ENCODE peak calls at places on chromosomes 4 and X, in five cellular contexts. Y, K, P, N and O are unnamed samples. For H3K4me1, the result is how much of the 10 kb centered on the place peaks cover.

GRCh38 chrX:103210056-103210455 is 4.9 kb upstream of the BEX4 start:
- DNase-seq in Y (no peak), K (no peak), P (no peak), N (no peak), O (no peak)

GRCh38 chrX:73267979-73268378 is 53.3 kb upstream of the NAP1L2 start:
- DNase-seq in Y (no peak), K (no peak), P (no peak), N (no peak), O (no peak)

GRCh38 chrX:7132335-7133035 is 15.0 kb upstream of the STS start:
- DNase-seq in Y (peak), K (no peak), P (no peak), N (no peak), O (peak)

GRCh38 chr4:8307126-8307525 is 37.6 kb downstream of the HTRA3 start:
- DNase-seq in Y (no peak), K (no peak), P (peak), N (peak), O (no peak)

GRCh38 chr4:131526686-131527085 is 1622.4 kb upstream of the PCDH10 start:
- DNase-seq in Y (no peak), K (no peak), P (no peak), N (no peak), O (no peak)

GRCh38 chrX:98480606-98481005 is 1596.9 kb downstream of the RPA4 start:
- DNase-seq in Y (no peak), K (no peak), P (no peak), N (no peak), O (no peak)

GRCh38 chr4:53906786-53907185 is 157.6 kb downstream of the CHIC2 start:
- DNase-seq in Y (no peak), K (no peak), P (no peak), N (no peak), O (no peak)

GRCh38 chr4:95107635-95108034 is 349.9 kb downstream of the BMPR1B start:
- DNase-seq in Y (peak), K (peak), P (no peak), N (peak), O (no peak)

GRCh38 chrX:150504399-150505186 is 63.8 kb upstream of the MTM1 start:
- DNase-seq in Y (no peak), K (no peak), P (no peak), N (no peak), O (no peak)

GRCh38 chrX:96685205-96686099 is 810 bp downstream of the DIAPH2 start:
- DNase-seq in Y (peak), K (peak), P (peak), N (peak), O (peak)

GRCh38 chr4:152415980-152416379 is 119.9 kb downstream of the FBXW7 start:
- DNase-seq in Y (no peak), K (no peak), P (no peak), N (no peak), O (no peak)

DNA sequence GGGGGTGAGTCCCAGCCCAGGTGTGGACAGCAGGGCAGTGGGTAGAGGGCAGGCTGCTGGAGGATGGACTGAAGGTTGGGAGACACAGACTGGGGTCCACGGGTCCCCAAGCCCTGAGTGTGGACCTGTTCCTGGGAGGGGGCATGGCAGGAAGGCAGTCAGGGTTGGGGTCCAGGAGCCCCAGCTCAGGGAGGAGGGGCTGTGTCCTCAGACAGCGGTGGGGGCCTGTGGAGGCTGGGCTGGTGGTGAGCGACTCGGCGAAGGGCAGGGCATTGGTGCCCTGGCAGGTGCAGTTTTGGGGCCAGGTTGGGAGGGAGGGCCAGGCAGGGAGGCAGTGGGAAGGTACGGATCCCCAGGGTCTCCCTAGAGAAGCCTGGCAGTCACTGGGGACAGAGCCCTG is 34.0 kb downstream of the DOK7 start:
- DNase-seq in Y (no peak), K (no peak), P (no peak), N (no peak), O (no peak)
- H3K4me1 ChIP-seq in Y (under half), K (under half), P (under half), N (under half), O (under half)

DNA sequence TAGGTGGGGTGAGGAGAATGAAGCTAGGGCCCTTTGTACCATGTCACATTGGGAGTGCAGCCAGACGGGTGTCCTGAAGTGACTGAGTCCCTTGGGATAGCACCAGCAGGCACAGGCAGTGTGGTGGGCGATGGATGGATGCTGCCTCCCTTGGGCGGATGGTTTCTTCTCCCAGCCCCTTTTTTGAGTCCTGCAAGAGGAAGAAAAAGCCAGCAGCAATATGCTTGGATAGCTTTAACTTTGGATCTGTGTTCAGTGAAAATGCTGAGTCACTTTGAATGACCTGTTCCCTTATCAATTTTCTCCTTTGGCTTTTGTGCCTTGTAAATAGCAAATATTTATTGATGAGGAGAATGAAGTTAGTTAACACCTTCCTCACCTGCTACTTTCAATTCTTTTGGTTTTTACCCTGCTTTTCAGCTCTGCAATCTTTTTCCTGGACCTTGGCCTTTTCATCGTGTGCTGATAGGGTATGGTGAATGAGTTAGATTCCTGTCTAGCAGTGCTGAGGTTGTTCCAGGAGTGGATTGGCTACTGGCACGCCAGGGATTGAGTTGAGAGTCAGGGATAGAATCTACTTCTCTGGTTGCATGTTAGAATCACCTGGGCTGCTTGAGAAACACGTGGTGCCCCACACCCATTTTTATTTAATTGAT is 10.2 kb downstream of the DCUN1D4 start:
- DNase-seq in Y (no peak), K (no peak), P (no peak), N (no peak), O (no peak)
- H3K4me1 ChIP-seq in Y (half or more), K (half or more), P (under half), N (under half), O (under half)

GRCh38 chr4:87058272-87059073 is 123.7 kb downstream of the AFF1 start:
- DNase-seq in Y (no peak), K (no peak), P (no peak), N (no peak), O (no peak)
- H3K4me1 ChIP-seq in Y (half or more), K (half or more), P (under half), N (under half), O (under half)

DNA sequence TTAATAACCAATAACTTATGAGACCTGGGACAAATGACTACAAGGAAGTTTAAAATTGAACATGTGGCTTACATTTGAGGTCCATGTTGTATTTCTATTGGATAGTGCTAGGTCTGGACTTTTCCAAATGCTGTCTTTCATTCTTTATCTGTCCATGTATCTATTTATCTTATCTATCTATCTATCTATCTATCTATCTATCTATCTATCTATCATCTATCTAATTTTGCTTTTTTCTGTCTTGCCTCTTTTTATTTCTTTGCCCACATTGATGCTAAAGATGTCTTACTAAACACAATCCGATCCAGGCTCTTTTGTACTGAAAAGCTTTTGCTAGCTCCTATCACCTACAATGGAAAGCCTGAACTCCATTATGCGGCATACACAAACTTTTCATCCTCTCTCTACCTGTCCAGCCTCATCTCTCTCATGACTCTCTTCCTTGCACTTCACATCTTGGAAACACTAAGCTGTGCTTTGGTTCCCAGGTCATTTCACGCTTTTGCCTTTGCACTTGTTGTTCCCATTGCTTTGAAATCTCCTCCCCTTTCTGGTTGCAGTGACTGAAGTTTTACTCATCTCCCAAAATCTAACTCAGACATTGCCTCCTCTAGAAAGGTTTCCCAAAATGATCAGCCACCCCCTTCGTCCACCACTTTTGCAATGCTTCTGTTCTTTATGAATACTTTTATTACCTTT is 107.2 kb downstream of the SYNPO2 start:
- DNase-seq in Y (no peak), K (no peak), P (no peak), N (no peak), O (no peak)
- H3K4me1 ChIP-seq in Y (under half), K (half or more), P (under half), N (under half), O (under half)

DNA sequence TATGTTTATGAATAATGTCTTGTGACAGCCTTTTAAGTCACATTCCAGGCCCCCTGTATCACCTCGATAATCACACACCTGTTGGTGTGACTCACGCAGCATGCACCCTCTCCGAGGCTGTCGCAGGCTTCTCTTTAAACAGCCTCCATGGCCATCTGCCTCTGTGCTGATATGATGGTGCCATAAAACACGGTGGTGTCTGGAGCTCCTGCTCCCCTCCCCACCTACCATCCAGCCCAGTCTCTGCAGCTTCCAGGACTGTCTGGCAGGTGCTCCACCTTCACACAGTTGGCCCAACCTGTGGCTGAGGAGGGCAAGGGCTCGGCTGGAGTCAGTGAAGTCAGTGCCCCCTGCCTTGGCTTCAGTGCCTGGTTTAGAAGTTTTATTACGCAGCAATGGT is 173.8 kb upstream of the RPL34 start:
- DNase-seq in Y (no peak), K (no peak), P (no peak), N (no peak), O (no peak)
- H3K4me1 ChIP-seq in Y (under half), K (under half), P (under half), N (under half), O (under half)

GRCh38 chr4:80255374-80256095 is 10.9 kb upstream of the FGF5 start:
- DNase-seq in Y (no peak), K (no peak), P (no peak), N (no peak), O (no peak)
- H3K4me1 ChIP-seq in Y (under half), K (under half), P (under half), N (under half), O (under half)

GRCh38 chrX:38107028-38107427 is 100.7 kb downstream of the SYTL5 start:
- DNase-seq in Y (no peak), K (no peak), P (no peak), N (no peak), O (no peak)

GRCh38 chrX:38105216-38105725 is 98.9 kb downstream of the SYTL5 start:
- DNase-seq in Y (no peak), K (no peak), P (no peak), N (no peak), O (no peak)

GRCh38 chrX:38102875-38103274 is 96.5 kb downstream of the SYTL5 start:
- DNase-seq in Y (no peak), K (no peak), P (no peak), N (no peak), O (no peak)

GRCh38 chrX:38102240-38102639 is 95.9 kb downstream of the SYTL5 start:
- DNase-seq in Y (no peak), K (no peak), P (no peak), N (no peak), O (no peak)

DNA sequence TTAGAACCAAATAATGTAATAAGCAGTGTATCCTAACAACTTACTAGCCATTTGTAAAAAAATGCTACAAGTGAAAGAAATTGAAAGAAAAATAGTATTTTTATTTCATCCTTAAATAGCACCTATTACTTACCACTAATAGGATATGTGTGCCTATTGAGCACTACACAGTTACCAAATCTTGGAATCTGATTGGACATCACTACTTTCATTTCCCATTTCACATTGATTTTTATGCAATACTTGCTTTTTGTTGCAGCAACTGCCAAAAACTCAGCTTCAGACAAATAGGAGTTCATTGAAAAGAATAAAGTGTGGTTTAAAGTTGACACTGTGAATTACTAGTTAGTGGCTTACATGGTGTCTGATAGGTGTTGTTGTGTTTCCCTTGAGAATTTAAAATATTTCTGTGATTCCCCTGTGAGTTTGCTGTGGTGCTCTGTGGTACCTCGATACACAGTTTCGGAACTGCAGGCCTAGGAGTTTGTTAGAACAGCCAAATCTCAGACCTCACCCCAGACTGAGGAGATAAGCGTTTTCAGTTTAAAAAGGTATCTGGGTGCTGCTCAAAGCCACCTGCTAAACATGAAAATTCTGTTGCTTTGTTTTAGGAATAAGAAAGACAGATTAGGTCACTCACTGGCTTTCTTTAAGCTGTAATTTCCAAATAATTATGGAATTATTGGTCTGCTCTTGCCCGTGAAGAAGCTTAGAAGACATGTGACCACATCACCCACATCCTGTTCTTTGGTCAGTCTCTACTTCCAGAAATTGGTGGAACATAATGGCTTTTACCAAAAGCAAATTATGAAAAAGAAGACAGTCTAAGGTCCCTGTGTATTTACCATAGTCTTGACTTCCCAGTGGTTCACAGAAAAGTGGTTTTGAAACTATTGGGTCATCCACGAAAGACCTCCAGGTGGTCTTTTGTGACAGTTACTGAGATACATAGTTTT is 97.8 kb downstream of the SYTL5 start:
- DNase-seq in Y (no peak), K (no peak), P (no peak), N (no peak), O (no peak)
- H3K4me1 ChIP-seq in Y (under half), K (under half), P (under half), N (under half), O (under half)

GRCh38 chrX:9775930-9776329 is 10.3 kb upstream of the GPR143 start:
- DNase-seq in Y (no peak), K (no peak), P (no peak), N (no peak), O (no peak)
- H3K4me1 ChIP-seq in Y (under half), K (under half), P (under half), N (under half), O (under half)

DNA sequence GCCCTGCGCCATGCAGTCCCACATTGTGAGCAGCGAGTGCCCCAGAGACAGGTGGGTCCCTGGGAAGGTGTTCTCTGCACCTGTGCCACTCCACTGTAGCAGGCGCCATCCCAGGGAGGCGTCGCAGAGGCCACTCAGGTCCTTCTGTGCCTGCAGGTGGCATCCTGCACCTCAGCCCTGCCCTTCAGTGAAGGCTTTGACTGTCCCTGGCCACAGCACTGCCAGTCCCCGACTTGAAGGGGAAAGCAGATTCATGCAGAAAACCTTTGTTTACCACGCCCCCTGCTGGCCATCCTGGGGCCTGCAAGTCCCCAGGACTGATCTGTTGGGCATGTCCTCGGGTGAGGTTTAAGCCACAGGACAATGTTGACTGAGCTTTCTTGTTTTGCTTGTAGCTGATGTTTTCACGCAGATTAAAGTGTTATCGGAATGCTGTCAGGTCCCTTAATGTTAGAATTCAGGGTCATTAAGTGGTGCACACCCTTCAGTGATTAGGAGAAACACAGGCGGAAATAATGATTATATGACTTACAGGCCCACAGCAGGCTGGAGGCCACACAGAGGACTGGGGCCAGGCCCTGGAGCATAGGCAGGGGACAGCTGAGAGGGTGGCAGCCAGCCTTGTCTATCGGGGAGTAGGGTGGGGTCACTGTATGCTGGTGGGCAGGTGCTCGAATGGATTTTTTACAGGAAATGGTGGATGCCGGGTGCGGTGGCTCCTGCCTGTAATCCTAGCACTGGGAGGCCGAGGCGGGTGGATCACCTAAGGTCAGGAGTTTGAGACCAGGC is 5.0 kb downstream of the TACC3 start:
- DNase-seq in Y (peak), K (peak), P (peak), N (peak), O (peak)
- H3K4me1 ChIP-seq in Y (under half), K (under half), P (under half), N (under half), O (under half)